ENCODE peak calls at places on chromosomes 7 and 10, in four cellular contexts. One of them, this sample, is unnamed.

GRCh38 chr10:59674211-59674836 is 35.3 kb downstream of the SLC16A9 start:
- DNase-seq in activated T-helper 9 cell treated with anti-CD3 and anti-CD28 coated beads, Interleukin-2, amount 50 U/mL, for 16 hours: no peak
- DNase-seq in fibroblast of lung: peak; percentile 94
- DNase-seq in NCI-H1694 treated with DMSO at 0.1 percent for 48 hours: no peak
- DNase-seq in this sample: peak; percentile 35

GRCh38 chr7:36148422-36149065 is 4.5 kb upstream of the EEPD1 start:
- DNase-seq in activated T-helper 9 cell treated with anti-CD3 and anti-CD28 coated beads, Interleukin-2, amount 50 U/mL, for 16 hours: no peak
- DNase-seq in fibroblast of lung: no peak
- DNase-seq in NCI-H1694 treated with DMSO at 0.1 percent for 48 hours: no peak
- DNase-seq in this sample: no peak

GRCh38 chr7:157397036-157397720 is 60.4 kb downstream of the DNAJB6 start:
- DNase-seq in activated T-helper 9 cell treated with anti-CD3 and anti-CD28 coated beads, Interleukin-2, amount 50 U/mL, for 16 hours: no peak
- DNase-seq in fibroblast of lung: no peak
- DNase-seq in NCI-H1694 treated with DMSO at 0.1 percent for 48 hours: no peak
- DNase-seq in this sample: no peak

GRCh38 chr10:89745903-89746302 is 44.5 kb downstream of the KIF20B start:
- DNase-seq in activated T-helper 9 cell treated with anti-CD3 and anti-CD28 coated beads, Interleukin-2, amount 50 U/mL, for 16 hours: no peak
- DNase-seq in fibroblast of lung: no peak
- DNase-seq in NCI-H1694 treated with DMSO at 0.1 percent for 48 hours: no peak
- DNase-seq in this sample: no peak

GRCh38 chr7:47337531-47337930 is 244.4 kb downstream of the TNS3 start:
- DNase-seq in activated T-helper 9 cell treated with anti-CD3 and anti-CD28 coated beads, Interleukin-2, amount 50 U/mL, for 16 hours: no peak
- DNase-seq in fibroblast of lung: peak; percentile 66
- DNase-seq in NCI-H1694 treated with DMSO at 0.1 percent for 48 hours: no peak
- DNase-seq in this sample: no peak

GRCh38 chr10:121078672-121079102 is 227.5 kb downstream of the WDR11 start:
- DNase-seq in activated T-helper 9 cell treated with anti-CD3 and anti-CD28 coated beads, Interleukin-2, amount 50 U/mL, for 16 hours: no peak
- DNase-seq in fibroblast of lung: peak; percentile 61
- DNase-seq in NCI-H1694 treated with DMSO at 0.1 percent for 48 hours: no peak
- DNase-seq in this sample: no peak

GRCh38 chr7:101547022-101547915 is 81.8 kb downstream of the MYL10 start:
- DNase-seq in activated T-helper 9 cell treated with anti-CD3 and anti-CD28 coated beads, Interleukin-2, amount 50 U/mL, for 16 hours: no peak
- DNase-seq in fibroblast of lung: no peak
- DNase-seq in NCI-H1694 treated with DMSO at 0.1 percent for 48 hours: no peak
- DNase-seq in this sample: no peak

GRCh38 chr7:34036069-34036920 is 131.0 kb downstream of the BMPER start:
- DNase-seq in activated T-helper 9 cell treated with anti-CD3 and anti-CD28 coated beads, Interleukin-2, amount 50 U/mL, for 16 hours: no peak
- DNase-seq in fibroblast of lung: peak; percentile 66
- DNase-seq in NCI-H1694 treated with DMSO at 0.1 percent for 48 hours: no peak
- DNase-seq in this sample: no peak

GRCh38 chr10:59905735-59906416 is 480 bp downstream of the CCDC6 start:
- DNase-seq in activated T-helper 9 cell treated with anti-CD3 and anti-CD28 coated beads, Interleukin-2, amount 50 U/mL, for 16 hours: no peak
- DNase-seq in fibroblast of lung: no peak
- DNase-seq in NCI-H1694 treated with DMSO at 0.1 percent for 48 hours: no peak
- DNase-seq in this sample: no peak

GRCh38 chr7:92682767-92683539 is 92.8 kb upstream of the FAM133B start:
- DNase-seq in activated T-helper 9 cell treated with anti-CD3 and anti-CD28 coated beads, Interleukin-2, amount 50 U/mL, for 16 hours: no peak
- DNase-seq in fibroblast of lung: peak; percentile 54
- DNase-seq in NCI-H1694 treated with DMSO at 0.1 percent for 48 hours: no peak
- DNase-seq in this sample: no peak

GRCh38 chr10:34698979-34699378 is 116.1 kb downstream of the PARD3 start:
- DNase-seq in activated T-helper 9 cell treated with anti-CD3 and anti-CD28 coated beads, Interleukin-2, amount 50 U/mL, for 16 hours: no peak
- DNase-seq in fibroblast of lung: peak; percentile 81
- DNase-seq in NCI-H1694 treated with DMSO at 0.1 percent for 48 hours: no peak
- DNase-seq in this sample: peak; percentile 64

GRCh38 chr10:34049887-34050286 is 715.4 kb upstream of the NRP1 start:
- DNase-seq in activated T-helper 9 cell treated with anti-CD3 and anti-CD28 coated beads, Interleukin-2, amount 50 U/mL, for 16 hours: peak; percentile 10
- DNase-seq in fibroblast of lung: peak; percentile 93
- DNase-seq in NCI-H1694 treated with DMSO at 0.1 percent for 48 hours: no peak
- DNase-seq in this sample: no peak

GRCh38 chr7:131546126-131546525 is 10.3 kb downstream of the PODXL start:
- DNase-seq in activated T-helper 9 cell treated with anti-CD3 and anti-CD28 coated beads, Interleukin-2, amount 50 U/mL, for 16 hours: no peak
- DNase-seq in fibroblast of lung: no peak
- DNase-seq in NCI-H1694 treated with DMSO at 0.1 percent for 48 hours: no peak
- DNase-seq in this sample: no peak

GRCh38 chr10:73991846-73992245 is 6.1 kb upstream of the VCL start:
- DNase-seq in activated T-helper 9 cell treated with anti-CD3 and anti-CD28 coated beads, Interleukin-2, amount 50 U/mL, for 16 hours: peak; percentile 52
- DNase-seq in fibroblast of lung: no peak
- DNase-seq in NCI-H1694 treated with DMSO at 0.1 percent for 48 hours: no peak
- DNase-seq in this sample: no peak

GRCh38 chr10:95458824-95459223 is 102.3 kb downstream of the SORBS1 start:
- DNase-seq in activated T-helper 9 cell treated with anti-CD3 and anti-CD28 coated beads, Interleukin-2, amount 50 U/mL, for 16 hours: no peak
- DNase-seq in fibroblast of lung: peak; percentile 35
- DNase-seq in NCI-H1694 treated with DMSO at 0.1 percent for 48 hours: no peak
- DNase-seq in this sample: no peak

GRCh38 chr7:90169891-90170290 is 15.6 kb downstream of the STEAP1 start:
- DNase-seq in activated T-helper 9 cell treated with anti-CD3 and anti-CD28 coated beads, Interleukin-2, amount 50 U/mL, for 16 hours: no peak
- DNase-seq in fibroblast of lung: no peak
- DNase-seq in NCI-H1694 treated with DMSO at 0.1 percent for 48 hours: no peak
- DNase-seq in this sample: no peak

GRCh38 chr7:51587600-51587999 is 271.0 kb upstream of the COBL start:
- DNase-seq in activated T-helper 9 cell treated with anti-CD3 and anti-CD28 coated beads, Interleukin-2, amount 50 U/mL, for 16 hours: no peak
- DNase-seq in fibroblast of lung: no peak
- DNase-seq in NCI-H1694 treated with DMSO at 0.1 percent for 48 hours: no peak
- DNase-seq in this sample: no peak

This sample was measured in astrocyte of the cerebellum.